ENCODE peak calls at places on chromosome 17, in six cellular contexts. C, Q, M, O, N and V are unnamed samples.

GRCh38 chr17:56939869-56940484 is 20.9 kb downstream of the COIL start:
- DNase-seq in C (no peak), Q (no peak), M (no peak), O (peak), N (no peak), V (no peak)

GRCh38 chr17:68255151-68255550 is 7.3 kb downstream of the AMZ2 start:
- DNase-seq in C (no peak), Q (no peak), M (no peak), O (no peak), N (no peak), V (no peak)

GRCh38 chr17:47878203-47879027 is 17.6 kb upstream of the SP2 start:
- DNase-seq in C (no peak), Q (no peak), M (no peak), O (no peak), N (no peak), V (no peak)

GRCh38 chr17:13513039-13513405 is 88.7 kb downstream of the HS3ST3A1 start:
- DNase-seq in C (no peak), Q (no peak), M (no peak), O (peak), N (no peak), V (no peak)

GRCh38 chr17:81980752-81981239 is 3.4 kb downstream of the ASPSCR1 start:
- DNase-seq in C (no peak), Q (no peak), M (no peak), O (no peak), N (no peak), V (no peak)

GRCh38 chr17:82033359-82034085 is 2.0 kb downstream of the RAC3 start:
- DNase-seq in C (no peak), Q (no peak), M (no peak), O (no peak), N (no peak), V (no peak)

GRCh38 chr17:81994593-81995462 is 17.4 kb downstream of the ASPSCR1 start:
- DNase-seq in C (no peak), Q (no peak), M (no peak), O (no peak), N (no peak), V (no peak)

GRCh38 chr17:65586899-65587298 is 25.5 kb upstream of the AXIN2 start:
- DNase-seq in C (no peak), Q (no peak), M (no peak), O (no peak), N (no peak), V (no peak)

GRCh38 chr17:65100316-65101140 is 36.6 kb upstream of the RGS9 start:
- DNase-seq in C (no peak), Q (peak), M (peak), O (peak), N (peak), V (peak)

GRCh38 chr17:41777579-41778188 is 8.8 kb downstream of the JUP start:
- DNase-seq in C (peak), Q (no peak), M (peak), O (no peak), N (peak), V (no peak)

GRCh38 chr17:34582901-34583245 is 3.5 kb downstream of the TMEM132E start:
- DNase-seq in C (no peak), Q (no peak), M (no peak), O (no peak), N (no peak), V (no peak)

GRCh38 chr17:73021771-73022170 is 70.7 kb downstream of the SLC39A11 start:
- DNase-seq in C (no peak), Q (no peak), M (no peak), O (no peak), N (no peak), V (no peak)

GRCh38 chr17:60102632-60103047 is 23.9 kb upstream of the HEATR6 start:
- DNase-seq in C (no peak), Q (no peak), M (no peak), O (no peak), N (no peak), V (no peak)

GRCh38 chr17:80760501-80760900 is 215.9 kb downstream of the RPTOR start:
- DNase-seq in C (no peak), Q (no peak), M (no peak), O (no peak), N (no peak), V (no peak)

GRCh38 chr17:16922386-16923096 is 49.4 kb downstream of the TNFRSF13B start:
- DNase-seq in C (no peak), Q (no peak), M (no peak), O (no peak), N (no peak), V (no peak)

GRCh38 chr17:2695243-2695960 is 16.2 kb downstream of the CLUH start:
- DNase-seq in C (no peak), Q (peak), M (no peak), O (no peak), N (no peak), V (peak)

GRCh38 chr17:45366691-45367090 is 49.9 kb upstream of the MAP3K14 start:
- DNase-seq in C (no peak), Q (peak), M (no peak), O (no peak), N (no peak), V (no peak)

GRCh38 chr17:67132366-67132765 is 88.0 kb downstream of the CACNG1 start:
- DNase-seq in C (no peak), Q (no peak), M (no peak), O (no peak), N (no peak), V (no peak)

GRCh38 chr17:28545141-28545503 is 7.3 kb downstream of the UNC119 start:
- DNase-seq in C (no peak), Q (no peak), M (no peak), O (no peak), N (no peak), V (no peak)

GRCh38 chr17:78112508-78113471 is 15.8 kb downstream of the TMC6 start:
- DNase-seq in C (no peak), Q (peak), M (peak), O (peak), N (no peak), V (peak)

GRCh38 chr17:74860999-74861553 is 1.4 kb upstream of the GRIN2C start:
- DNase-seq in C (no peak), Q (no peak), M (no peak), O (no peak), N (no peak), V (no peak)

GRCh38 chr17:56699186-56699895 is 105.8 kb downstream of the NOG start:
- DNase-seq in C (peak), Q (peak), M (no peak), O (peak), N (no peak), V (no peak)

GRCh38 chr17:65750678-65751077 is 189.2 kb upstream of the AXIN2 start:
- DNase-seq in C (peak), Q (no peak), M (peak), O (peak), N (peak), V (no peak)

GRCh38 chr17:59778996-59779395 is 71.5 kb downstream of the VMP1 start:
- DNase-seq in C (no peak), Q (no peak), M (no peak), O (no peak), N (no peak), V (no peak)

GRCh38 chr17:48213797-48214196 is 106.2 kb downstream of the SNX11 start:
- DNase-seq in C (no peak), Q (no peak), M (no peak), O (no peak), N (no peak), V (no peak)

GRCh38 chr17:72764632-72765041 is 327.9 kb downstream of the SLC39A11 start:
- DNase-seq in C (no peak), Q (no peak), M (no peak), O (no peak), N (no peak), V (no peak)

GRCh38 chr17:55693244-55694216 is 29.1 kb downstream of the TMEM100 start:
- DNase-seq in C (no peak), Q (no peak), M (no peak), O (no peak), N (no peak), V (no peak)

GRCh38 chr17:80861892-80862291 is 129.7 kb upstream of the CHMP6 start:
- DNase-seq in C (no peak), Q (no peak), M (no peak), O (peak), N (no peak), V (no peak)

GRCh38 chr17:47316316-47316715 is 7.4 kb upstream of the EFCAB13 start:
- DNase-seq in C (no peak), Q (no peak), M (no peak), O (no peak), N (no peak), V (no peak)

GRCh38 chr17:61478790-61479492 is 26.7 kb downstream of the TBX4 start:
- DNase-seq in C (no peak), Q (no peak), M (no peak), O (no peak), N (no peak), V (no peak)

GRCh38 chr17:29138184-29138955 is 41.8 kb downstream of the MYO18A start:
- DNase-seq in C (no peak), Q (no peak), M (no peak), O (no peak), N (peak), V (no peak)

GRCh38 chr17:73647331-73647730 is 3.1 kb upstream of the SDK2 start:
- DNase-seq in C (no peak), Q (no peak), M (no peak), O (no peak), N (no peak), V (no peak)

GRCh38 chr17:8522577-8522976 is 86.9 kb downstream of the NDEL1 start:
- DNase-seq in C (no peak), Q (no peak), M (no peak), O (no peak), N (no peak), V (no peak)

GRCh38 chr17:71494456-71494855 is 626.4 kb upstream of the SOX9 start:
- DNase-seq in C (peak), Q (no peak), M (no peak), O (no peak), N (no peak), V (no peak)

GRCh38 chr17:77684803-77685580 is 273.5 kb upstream of the TNRC6C start:
- DNase-seq in C (no peak), Q (peak), M (no peak), O (no peak), N (no peak), V (no peak)

GRCh38 chr17:46208997-46209396 is 15.8 kb upstream of the KANSL1 start:
- DNase-seq in C (no peak), Q (no peak), M (no peak), O (no peak), N (no peak), V (no peak)

GRCh38 chr17:17837966-17838962 is 1.5 kb upstream of the SREBF1 start:
- DNase-seq in C (no peak), Q (no peak), M (peak), O (no peak), N (no peak), V (no peak)

GRCh38 chr17:82497483-82498405 is 21.8 kb upstream of the FOXK2 start:
- DNase-seq in C (no peak), Q (no peak), M (no peak), O (peak), N (peak), V (peak)

GRCh38 chr17:30238003-30238344 is 2.5 kb upstream of the SLC6A4 start:
- DNase-seq in C (no peak), Q (no peak), M (no peak), O (no peak), N (no peak), V (no peak)

GRCh38 chr17:30236297-30236624 is 764 bp upstream of the SLC6A4 start:
- DNase-seq in C (no peak), Q (peak), M (no peak), O (no peak), N (no peak), V (no peak)

GRCh38 chr17:30237296-30238002 is 2.0 kb upstream of the SLC6A4 start:
- DNase-seq in C (no peak), Q (no peak), M (no peak), O (no peak), N (no peak), V (no peak)

GRCh38 chr17:30235386-30236296 is at the start of gene SLC6A4:
- DNase-seq in C (no peak), Q (peak), M (no peak), O (peak), N (no peak), V (no peak)

DNA sequence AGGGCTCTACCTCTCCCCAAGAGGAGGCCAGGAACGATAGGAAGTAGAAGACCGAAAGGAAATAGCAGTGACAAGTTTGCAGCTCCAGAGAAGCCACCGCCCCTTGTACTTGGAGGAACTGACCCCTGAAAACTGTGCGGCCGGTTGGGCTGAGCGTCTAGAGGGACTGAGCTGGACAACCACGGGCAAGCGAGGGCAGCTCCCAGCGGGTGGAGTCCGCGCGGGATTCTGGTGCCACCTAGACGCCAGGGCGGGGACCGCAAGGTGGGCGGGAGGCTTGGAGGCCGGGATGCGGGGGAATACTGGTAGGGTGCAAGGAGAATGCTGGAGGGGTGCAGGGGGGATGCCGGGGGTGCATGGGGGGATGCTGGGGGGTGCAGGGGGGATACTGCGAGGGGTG is 1.3 kb upstream of the SLC6A4 start:
- DNase-seq in C (no peak), Q (peak), M (no peak), O (peak), N (no peak), V (no peak)
- TF ChIP-seq CTCF in C (peak), Q (no peak), M (peak), O (peak), N (peak), V (no peak)

GRCh38 chr17:7323731-7324437 is 5.3 kb downstream of the NEURL4 start:
- DNase-seq in C (no peak), Q (peak), M (no peak), O (peak), N (no peak), V (peak)
- TF ChIP-seq CTCF in C (peak), Q (peak), M (peak), O (peak), N (peak), V (peak)

GRCh38 chr17:50196036-50196435 is 5.4 kb downstream of the COL1A1 start:
- DNase-seq in C (no peak), Q (no peak), M (no peak), O (no peak), N (no peak), V (no peak)

GRCh38 chr17:50194441-50195195 is 6.8 kb downstream of the COL1A1 start:
- DNase-seq in C (no peak), Q (no peak), M (no peak), O (no peak), N (no peak), V (no peak)

GRCh38 chr17:50196826-50197225 is 4.6 kb downstream of the COL1A1 start:
- DNase-seq in C (no peak), Q (no peak), M (no peak), O (no peak), N (no peak), V (no peak)

GRCh38 chr17:50192873-50193274 is 8.6 kb downstream of the COL1A1 start:
- DNase-seq in C (no peak), Q (no peak), M (no peak), O (no peak), N (no peak), V (no peak)

DNA sequence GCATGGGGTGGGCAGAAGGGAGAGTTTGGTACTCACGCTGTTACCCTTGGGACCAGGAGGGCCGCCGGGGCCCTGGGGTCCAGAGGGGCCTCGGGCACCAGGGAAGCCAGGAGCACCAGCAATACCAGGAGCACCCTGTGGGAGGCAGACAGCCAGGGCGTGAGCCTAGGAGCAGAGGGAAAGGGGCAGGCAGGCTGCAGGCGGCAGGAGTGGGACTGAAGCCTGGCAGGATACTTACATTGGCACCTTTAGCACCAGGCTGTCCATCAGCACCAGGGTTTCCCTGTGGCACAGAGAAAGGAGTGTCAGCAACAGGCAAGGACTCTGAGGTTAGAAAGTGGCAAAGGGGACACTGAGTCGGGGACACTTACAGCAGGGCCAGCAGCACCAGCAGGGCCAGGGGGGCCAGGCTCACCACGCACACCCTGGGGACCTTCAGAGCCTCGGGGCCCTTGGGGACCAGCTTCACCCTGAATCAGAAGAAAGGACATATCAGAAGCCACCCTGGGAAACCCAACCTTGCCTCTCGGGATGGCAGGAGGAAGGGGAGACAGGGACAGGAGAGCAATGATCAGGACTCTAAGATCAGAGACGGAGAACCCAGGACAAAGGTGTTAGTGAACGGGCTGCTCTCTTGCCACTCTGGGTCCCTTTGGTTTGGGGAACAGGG is 6.1 kb downstream of the COL1A1 start:
- DNase-seq in C (no peak), Q (no peak), M (no peak), O (no peak), N (no peak), V (no peak)
- TF ChIP-seq CTCF in C (peak), Q (no peak), M (no peak), O (peak), N (no peak), V (no peak)

DNA sequence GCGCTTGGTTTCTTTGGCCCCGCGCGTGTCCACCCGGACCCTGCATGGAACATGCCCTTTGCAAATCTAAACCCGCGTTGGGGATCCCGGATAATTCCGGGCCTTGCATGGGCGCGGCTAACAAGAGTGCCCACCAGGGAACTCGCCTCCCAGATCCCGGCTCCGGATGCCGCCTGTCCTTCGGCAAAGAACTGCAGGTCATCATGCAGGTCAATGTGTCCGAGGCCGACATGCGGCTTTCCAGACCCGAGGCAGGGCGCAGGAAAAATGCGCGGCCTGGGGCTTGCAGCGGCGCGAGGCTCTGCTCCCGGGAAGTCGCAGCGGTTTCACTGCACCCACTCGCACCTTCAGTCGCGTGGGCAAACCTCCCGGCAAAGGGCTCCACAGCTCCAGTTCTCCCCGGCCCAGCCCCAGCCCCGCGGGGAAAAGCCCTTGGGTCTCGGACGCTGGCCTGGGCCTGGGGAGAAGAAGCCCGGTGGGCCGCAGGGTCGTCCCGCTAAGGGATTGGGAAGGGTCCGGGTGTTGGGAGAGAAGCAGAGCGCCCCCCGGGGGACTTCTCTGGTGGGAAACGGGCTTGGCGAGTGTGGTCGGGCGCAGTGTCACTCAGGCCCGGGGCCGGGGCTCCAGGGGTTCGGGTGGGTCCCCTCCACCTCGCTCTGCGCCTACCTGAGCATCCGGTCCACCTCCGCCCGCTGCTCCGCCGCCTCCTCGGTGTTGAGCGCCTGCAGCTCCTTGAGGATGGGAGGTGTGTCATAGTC is 805 bp downstream of the HNF1B start:
- DNase-seq in C (no peak), Q (no peak), M (no peak), O (peak), N (no peak), V (no peak)
- TF ChIP-seq CTCF in C (no peak), Q (no peak), M (no peak), O (no peak), N (no peak), V (no peak)

DNA sequence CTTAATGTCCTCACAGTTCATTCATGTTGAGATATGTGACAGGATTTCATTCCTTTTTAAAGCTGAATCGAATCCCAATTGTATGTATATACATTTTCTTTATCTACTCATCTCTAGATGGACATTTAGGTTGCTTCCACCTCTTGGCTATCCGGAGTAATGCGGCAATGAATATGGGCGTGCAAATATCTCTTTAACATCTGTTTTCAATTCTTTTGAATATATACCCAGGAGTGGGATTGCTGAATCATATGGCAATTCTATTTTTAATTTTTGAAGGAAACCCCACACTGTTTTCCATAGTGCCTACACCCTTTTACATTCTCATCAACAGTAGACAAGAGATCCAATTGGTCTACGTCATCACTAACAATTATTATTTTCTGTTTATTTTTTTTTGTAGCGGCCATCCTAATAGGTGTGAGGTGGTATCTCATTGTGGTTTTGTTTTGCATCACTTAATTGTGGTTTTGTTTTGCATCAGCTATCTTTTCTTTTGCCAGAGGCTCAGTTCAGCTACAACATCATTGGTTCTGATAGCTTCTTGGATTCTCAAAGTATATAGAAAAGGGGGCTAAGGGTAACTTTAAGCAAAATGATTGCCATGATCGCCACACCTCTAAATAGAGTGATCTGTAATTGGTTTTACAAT is 25.6 kb upstream of the MAP2K6 start:
- DNase-seq in C (no peak), Q (no peak), M (no peak), O (no peak), N (no peak), V (no peak)
- TF ChIP-seq CTCF in C (no peak), Q (no peak), M (no peak), O (no peak), N (no peak), V (no peak)

DNA sequence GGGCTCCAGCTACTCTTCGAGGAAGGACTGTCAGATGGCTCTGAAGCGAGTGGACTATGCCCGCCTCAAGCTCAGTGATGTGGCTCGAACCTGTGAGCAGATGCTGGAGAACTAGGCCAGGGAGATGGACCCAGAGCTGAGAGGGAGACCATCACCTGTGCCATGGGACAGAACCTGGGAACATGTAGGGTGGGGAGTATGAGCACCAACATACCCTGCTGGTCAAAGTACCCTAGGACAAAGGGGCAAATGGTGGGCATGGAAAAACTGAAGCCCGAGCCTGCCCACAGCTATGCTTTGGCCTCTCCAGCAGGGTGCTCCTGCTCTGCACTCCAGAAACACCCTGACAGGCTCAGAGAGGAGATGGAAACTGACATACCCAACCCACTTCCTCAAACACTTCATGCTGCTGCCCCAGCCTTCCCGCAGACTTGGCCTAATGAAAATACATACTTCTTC is 1.9 kb downstream of the MED11 start:
- DNase-seq in C (no peak), Q (no peak), M (no peak), O (no peak), N (no peak), V (no peak)
- TF ChIP-seq CTCF in C (no peak), Q (no peak), M (no peak), O (no peak), N (no peak), V (no peak)